ENCODE peak calls at places on chromosomes 16 and 17, in five cellular contexts. U, G, B, X and F are unnamed samples.
A peak's percentile ranks its signal among the peaks of the same experiment; 100 is the strongest.

GRCh38 chr16:86277236-86277635 is 233.1 kb upstream of the FOXF1 start:
- DNase-seq in U (no peak), G (no peak), B (no peak), X (no peak), F (no peak)

GRCh38 chr16:9151597-9151996 is 60.2 kb downstream of the HAPSTR1 start:
- DNase-seq in U (no peak), G (no peak), B (no peak), X (no peak), F (no peak)

GRCh38 chr17:72176516-72176851 is 55.7 kb downstream of the SOX9 start:
- DNase-seq in U (no peak), G (no peak), B (no peak), X (no peak), F (no peak)

GRCh38 chr17:42670199-42670924 is 6.4 kb downstream of the PLEKHH3 start:
- DNase-seq in U (no peak), G (peak; percentile 20), B (no peak), X (no peak), F (no peak)

GRCh38 chr17:22461460-22462145 is 769.3 kb downstream of the KCNJ18 start:
- DNase-seq in U (no peak), G (no peak), B (no peak), X (no peak), F (no peak)

GRCh38 chr16:19522369-19523159 is 666 bp upstream of the GDE1 start:
- DNase-seq in U (no peak), G (no peak), B (no peak), X (no peak), F (no peak)

GRCh38 chr17:64151016-64151368 is 21.0 kb upstream of the ERN1 start:
- DNase-seq in U (no peak), G (no peak), B (no peak), X (peak; percentile 7), F (no peak)

GRCh38 chr16:11639925-11640899 is 28.0 kb upstream of the SNN start:
- DNase-seq in U (peak; percentile 91), G (peak; percentile 88), B (peak; percentile 64), X (peak; percentile 96), F (peak; percentile 50)

GRCh38 chr16:85553436-85554113 is 59.5 kb upstream of the GSE1 start:
- DNase-seq in U (peak; percentile 74), G (peak; percentile 64), B (no peak), X (peak; percentile 75), F (peak; percentile 82)

GRCh38 chr17:34199449-34199848 is 55.6 kb upstream of the CCL2 start:
- DNase-seq in U (no peak), G (no peak), B (no peak), X (no peak), F (no peak)

GRCh38 chr16:67548265-67549126 is 13.8 kb upstream of the CTCF start:
- DNase-seq in U (no peak), G (no peak), B (no peak), X (no peak), F (no peak)

GRCh38 chr17:38693700-38694329 is 11.3 kb upstream of the MLLT6 start:
- DNase-seq in U (peak; percentile 73), G (peak; percentile 96), B (peak; percentile 77), X (peak; percentile 97), F (no peak)

GRCh38 chr16:59634951-59635350 is 900.8 kb upstream of the GOT2 start:
- DNase-seq in U (no peak), G (no peak), B (no peak), X (no peak), F (no peak)

GRCh38 chr16:85639529-85640253 is 26.6 kb downstream of the GSE1 start:
- DNase-seq in U (peak; percentile 90), G (no peak), B (peak; percentile 73), X (peak; percentile 93), F (no peak)

DNA sequence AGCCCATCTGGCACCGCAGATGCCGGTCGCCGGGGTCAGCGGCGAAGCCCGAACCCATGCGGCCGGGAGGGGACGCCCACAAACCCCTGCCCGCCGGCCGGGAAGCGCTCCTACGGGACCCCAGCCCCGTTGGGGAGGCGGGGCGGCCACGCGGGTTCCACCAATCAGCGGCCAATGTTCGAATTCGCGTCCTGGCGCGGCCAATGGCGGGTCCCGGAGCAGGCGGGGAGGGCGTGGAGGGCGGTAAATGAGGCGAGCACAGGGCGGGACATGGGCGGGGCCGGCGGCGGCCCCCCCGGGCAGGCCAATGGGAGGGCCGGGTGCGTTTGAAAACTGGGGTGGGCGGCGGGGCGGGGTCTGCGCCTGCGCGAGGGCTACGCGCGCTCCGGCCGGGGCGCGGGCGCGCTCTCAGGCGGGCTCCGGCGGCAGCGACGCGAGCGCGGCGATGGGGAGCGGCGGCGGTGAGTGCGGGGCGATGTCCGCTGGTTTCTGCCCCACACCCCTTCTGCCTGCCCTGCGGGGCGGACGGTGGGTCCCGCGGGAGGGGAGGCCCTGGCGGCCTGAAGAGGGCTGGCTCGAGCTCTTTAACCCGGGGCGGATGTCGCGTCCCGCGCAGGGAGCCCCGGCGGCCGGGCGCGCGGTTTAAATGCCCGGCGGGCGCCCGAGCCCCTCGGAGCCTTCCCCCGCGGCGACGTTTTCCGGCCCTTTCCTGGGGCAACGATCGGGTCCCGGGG is at the start of gene CCNF:
- DNase-seq in U (peak; percentile 98), G (peak; percentile 98), B (peak; percentile 98), X (peak; percentile 95), F (peak; percentile 94)
- TF ChIP-seq POLR2A in U (peak; percentile 60), G (peak; percentile 26), B (peak; percentile 41), X (peak; percentile 40), F (peak; percentile 94)

GRCh38 chr16:17470002-17470870 is 524 bp downstream of the XYLT1 start:
- DNase-seq in U (peak; percentile 26), G (peak; percentile 41), B (no peak), X (peak; percentile 45), F (no peak)

GRCh38 chr16:17468611-17469010 is 2.1 kb downstream of the XYLT1 start:
- DNase-seq in U (no peak), G (no peak), B (no peak), X (no peak), F (no peak)

GRCh38 chr16:17467923-17468540 is 2.7 kb downstream of the XYLT1 start:
- DNase-seq in U (peak; percentile 65), G (peak; percentile 75), B (peak; percentile 67), X (peak; percentile 71), F (no peak)

GRCh38 chr16:17469742-17470001 is 1.1 kb downstream of the XYLT1 start:
- DNase-seq in U (no peak), G (no peak), B (no peak), X (no peak), F (no peak)

GRCh38 chr16:17469011-17469741 is 1.6 kb downstream of the XYLT1 start:
- DNase-seq in U (no peak), G (no peak), B (no peak), X (no peak), F (no peak)
- TF ChIP-seq POLR2A in U (no peak), G (no peak), B (no peak), X (no peak), F (no peak)

GRCh38 chr17:36001862-36002603 is 680 bp upstream of the CCL15 start:
- DNase-seq in U (peak; percentile 81), G (no peak), B (no peak), X (no peak), F (no peak)
- TF ChIP-seq POLR2A in U (no peak), G (no peak), B (no peak), X (no peak), F (no peak)

DNA sequence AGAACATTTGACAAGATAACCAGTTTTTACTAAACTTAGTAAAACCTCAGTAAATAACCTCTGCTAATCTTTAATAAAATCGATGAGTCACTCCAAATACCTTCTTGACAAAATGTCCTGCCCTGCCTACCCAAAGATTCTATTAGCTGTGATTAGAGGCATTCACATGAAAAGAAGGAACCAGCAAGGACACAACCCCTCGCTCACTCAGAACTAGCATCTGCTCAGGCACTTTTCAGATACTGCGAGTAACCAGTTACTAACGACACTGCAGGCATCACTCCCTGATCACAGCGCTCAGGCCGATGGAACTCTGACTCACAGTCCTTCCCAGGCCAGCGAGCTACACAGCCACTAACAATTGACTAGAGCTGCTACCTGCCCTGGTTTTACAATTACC is 24.3 kb downstream of the PELP1 start:
- DNase-seq in U (no peak), G (no peak), B (no peak), X (no peak), F (peak; percentile 51)
- TF ChIP-seq POLR2A in U (no peak), G (no peak), B (no peak), X (no peak), F (no peak)

GRCh38 chr17:41520821-41521521 is 2.3 kb upstream of the KRT15 start:
- DNase-seq in U (no peak), G (no peak), B (no peak), X (no peak), F (no peak)

GRCh38 chr17:41523225-41523593 is 4.5 kb upstream of the KRT15 start:
- DNase-seq in U (no peak), G (no peak), B (no peak), X (no peak), F (no peak)

GRCh38 chr17:41519501-41520224 is 973 bp upstream of the KRT15 start:
- DNase-seq in U (peak; percentile 57), G (no peak), B (no peak), X (no peak), F (no peak)

GRCh38 chr17:41522301-41523224 is 3.9 kb upstream of the KRT15 start:
- DNase-seq in U (no peak), G (no peak), B (peak; percentile 81), X (no peak), F (no peak)

GRCh38 chr17:41521574-41522261 is 3.0 kb upstream of the KRT15 start:
- DNase-seq in U (peak; percentile 45), G (no peak), B (peak; percentile 84), X (no peak), F (peak; percentile 88)
- TF ChIP-seq POLR2A in U (no peak), G (no peak), B (no peak), X (no peak), F (peak; percentile 44)

DNA sequence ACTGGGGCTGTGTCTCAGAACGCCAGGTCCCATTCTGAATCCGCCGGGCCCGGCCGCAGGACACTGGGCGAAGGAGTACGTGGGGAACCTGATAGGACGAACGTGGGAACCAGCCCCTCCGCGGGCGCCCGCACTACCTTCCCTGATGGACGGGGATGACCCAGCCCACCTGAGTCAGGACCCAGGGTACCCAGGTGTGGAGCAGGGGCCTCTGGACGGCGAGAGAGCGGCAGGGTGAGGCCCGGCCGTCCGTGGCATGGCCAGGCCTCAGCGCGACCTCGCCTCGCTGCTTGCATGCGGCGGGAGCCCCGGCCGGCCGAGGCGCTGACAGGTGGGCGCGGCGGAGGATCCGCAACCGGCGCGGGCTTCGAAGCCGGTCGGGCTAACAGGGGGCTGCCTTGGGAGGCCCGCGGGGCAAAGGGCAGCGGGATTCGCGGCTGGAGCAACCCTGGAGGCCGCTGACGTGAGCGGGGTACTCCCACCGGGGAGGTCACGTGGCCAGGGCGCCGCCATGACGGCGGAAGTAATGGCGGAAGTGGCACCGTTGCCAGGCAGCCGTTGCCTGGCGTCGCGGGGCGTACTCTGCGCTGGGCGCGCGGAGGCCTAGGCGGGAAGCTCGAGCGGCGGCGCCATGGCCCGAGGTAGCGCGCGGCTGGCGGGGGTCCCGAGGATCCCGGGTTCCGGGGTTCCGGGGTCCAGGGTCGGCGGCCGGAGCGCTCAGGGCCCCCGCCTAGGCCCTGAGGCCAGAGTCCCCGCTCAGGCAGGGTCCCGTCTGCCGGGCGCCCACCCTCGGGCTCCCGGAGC is at the start of gene WDR90:
- DNase-seq in U (peak; percentile 93), G (peak; percentile 93), B (peak; percentile 91), X (peak; percentile 95), F (peak; percentile 91)
- TF ChIP-seq POLR2A in U (peak; percentile 56), G (peak; percentile 48), B (peak; percentile 34), X (peak; percentile 57), F (peak; percentile 59)

DNA sequence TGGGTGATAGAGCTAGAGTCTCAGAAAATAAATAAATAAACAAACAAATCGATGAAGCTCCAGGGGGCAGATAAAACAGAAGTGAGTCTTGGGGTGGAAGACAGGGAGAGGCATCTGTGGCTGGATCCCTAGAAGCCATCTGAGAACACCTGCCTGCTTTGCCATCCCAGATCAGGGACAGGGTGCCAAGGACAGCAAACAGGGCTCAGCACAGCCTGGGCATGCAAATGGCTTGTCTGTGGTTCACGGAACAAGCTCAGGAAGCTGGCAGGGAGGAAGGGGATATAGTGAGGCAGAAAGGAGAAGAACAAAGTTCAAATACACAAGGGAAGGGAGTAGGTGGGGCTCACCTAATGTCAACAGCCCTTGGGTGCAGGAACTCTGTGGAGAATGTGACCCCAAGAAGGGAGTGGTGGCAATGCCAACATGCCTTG is 27.5 kb downstream of the TRIM25 start:
- DNase-seq in U (no peak), G (no peak), B (no peak), X (no peak), F (no peak)
- TF ChIP-seq POLR2A in U (no peak), G (no peak), B (no peak), X (no peak), F (no peak)